ENCODE peak calls at places on chromosomes 11 and 22, in four cellular contexts. One of them, this sample, is unnamed.

GRCh38 chr11:66976048-66976467 is 954 bp downstream of the C11orf86 start:
- DNase-seq in NB4: peak
- DNase-seq in pancreas: no peak
- DNase-seq in A549: peak
- DNase-seq in this sample: peak

GRCh38 chr11:72223615-72224586 is 666 bp upstream of the INPPL1 start:
- DNase-seq in A549: peak
- DNase-seq in NB4: peak
- DNase-seq in pancreas: no peak
- DNase-seq in this sample: peak

GRCh38 chr22:49973018-49973965 is 12.7 kb downstream of the PIM3 start:
- DNase-seq in A549: peak
- DNase-seq in pancreas: no peak
- DNase-seq in NB4: peak
- DNase-seq in this sample: no peak

GRCh38 chr11:23991140-23991539 is 505.7 kb upstream of the LUZP2 start:
- DNase-seq in A549: no peak
- DNase-seq in pancreas: no peak
- DNase-seq in NB4: no peak
- DNase-seq in this sample: no peak

GRCh38 chr11:3058753-3059664 is 1.8 kb upstream of the CARS1 start:
- DNase-seq in A549: peak
- DNase-seq in pancreas: no peak
- DNase-seq in NB4: no peak
- DNase-seq in this sample: no peak

GRCh38 chr22:24806663-24807001 is 621 bp downstream of the SGSM1 start:
- DNase-seq in NB4: no peak
- DNase-seq in pancreas: no peak
- DNase-seq in A549: no peak
- DNase-seq in this sample: no peak

GRCh38 chr22:40043086-40043485 is 48.3 kb downstream of the FAM83F start:
- DNase-seq in pancreas: peak
- DNase-seq in A549: no peak
- DNase-seq in NB4: no peak
- DNase-seq in this sample: no peak

GRCh38 chr22:19719055-19719482 is 4.3 kb upstream of the GP1BB start:
- DNase-seq in pancreas: no peak
- DNase-seq in A549: no peak
- DNase-seq in NB4: peak
- DNase-seq in this sample: no peak

GRCh38 chr11:45994421-45995341 is 72.2 kb downstream of the LARGE2 start:
- DNase-seq in pancreas: no peak
- DNase-seq in A549: no peak
- DNase-seq in NB4: peak
- DNase-seq in this sample: no peak
- TF ChIP-seq CTCF in pancreas: no peak
- TF ChIP-seq CTCF in A549: no peak
- TF ChIP-seq CTCF in NB4: no peak
- TF ChIP-seq CTCF in this sample: no peak

GRCh38 chr11:8087185-8087584 is 6.2 kb downstream of the TUB start:
- DNase-seq in NB4: no peak
- DNase-seq in A549: peak
- DNase-seq in pancreas: no peak
- DNase-seq in this sample: no peak
- TF ChIP-seq CTCF in NB4: peak
- TF ChIP-seq CTCF in A549: peak
- TF ChIP-seq CTCF in pancreas: no peak
- TF ChIP-seq CTCF in this sample: no peak

GRCh38 chr11:65538915-65539374 is 14.1 kb downstream of the SCYL1 start:
- DNase-seq in NB4: no peak
- DNase-seq in A549: no peak
- DNase-seq in pancreas: no peak
- DNase-seq in this sample: peak

GRCh38 chr11:65542738-65543390 is 15.3 kb downstream of the LTBP3 start:
- DNase-seq in NB4: no peak
- DNase-seq in pancreas: no peak
- DNase-seq in A549: no peak
- DNase-seq in this sample: no peak

GRCh38 chr11:65540290-65541092 is 15.6 kb downstream of the SCYL1 start:
- DNase-seq in A549: peak
- DNase-seq in NB4: peak
- DNase-seq in pancreas: peak
- DNase-seq in this sample: peak

GRCh38 chr11:65539401-65540289 is 14.8 kb downstream of the SCYL1 start:
- DNase-seq in pancreas: peak
- DNase-seq in A549: no peak
- DNase-seq in NB4: no peak
- DNase-seq in this sample: peak

DNA sequence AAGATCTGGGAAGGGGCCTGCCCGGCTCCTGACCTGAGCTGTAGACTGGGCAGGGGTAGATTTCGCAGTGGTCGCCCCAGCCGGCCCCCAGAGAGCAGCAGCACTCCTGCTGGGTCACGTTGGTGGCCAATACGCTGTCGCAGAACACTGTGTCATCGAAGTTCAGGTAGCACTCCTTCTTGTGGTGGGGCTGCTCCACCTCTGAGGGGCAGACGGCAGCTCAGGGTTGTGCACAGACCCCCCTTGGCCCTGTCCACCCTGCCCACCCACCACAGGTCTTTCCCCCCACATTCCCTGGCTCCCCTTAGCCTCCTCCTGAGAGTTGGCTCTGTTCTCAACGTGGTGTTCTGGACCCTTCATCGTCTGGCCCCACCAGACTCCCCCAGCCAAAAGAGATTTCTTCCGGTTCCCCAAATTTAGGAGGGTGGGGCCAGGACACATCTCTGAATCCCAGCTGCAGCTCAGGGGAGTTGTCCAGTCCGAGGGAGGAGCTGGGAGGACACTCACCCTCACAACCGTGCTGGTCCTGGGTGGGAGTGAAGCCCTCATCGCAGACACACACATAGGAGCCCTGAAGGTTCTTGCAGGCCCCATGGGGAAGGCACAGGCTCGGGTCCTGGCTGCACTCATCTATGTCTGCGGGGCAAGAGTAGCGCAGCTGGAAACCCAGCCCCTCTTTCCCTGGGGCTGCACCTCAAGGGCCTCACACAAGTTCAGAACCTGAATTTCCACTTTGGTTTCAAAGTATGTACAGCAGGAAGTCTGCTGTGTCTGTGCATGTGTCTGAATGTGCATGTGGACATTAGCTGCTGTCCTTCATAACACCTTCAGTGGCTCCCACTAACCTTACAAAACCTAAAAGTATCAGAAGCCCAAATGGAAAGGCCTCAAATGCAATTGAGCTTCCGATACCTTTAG is 16.5 kb downstream of the SCYL1 start:
- DNase-seq in pancreas: no peak
- DNase-seq in A549: no peak
- DNase-seq in NB4: no peak
- DNase-seq in this sample: no peak
- TF ChIP-seq CTCF in pancreas: no peak
- TF ChIP-seq CTCF in A549: no peak
- TF ChIP-seq CTCF in NB4: no peak
- TF ChIP-seq CTCF in this sample: no peak

GRCh38 chr11:92022499-92022898 is 202.1 kb upstream of the FAT3 start:
- DNase-seq in NB4: no peak
- DNase-seq in pancreas: no peak
- DNase-seq in A549: no peak
- DNase-seq in this sample: no peak
- TF ChIP-seq CTCF in NB4: no peak
- TF ChIP-seq CTCF in pancreas: no peak
- TF ChIP-seq CTCF in A549: no peak
- TF ChIP-seq CTCF in this sample: no peak

GRCh38 chr11:69843529-69843921 is 24.3 kb upstream of the FGF3 start:
- DNase-seq in NB4: no peak
- DNase-seq in A549: no peak
- DNase-seq in pancreas: no peak
- DNase-seq in this sample: no peak

GRCh38 chr11:69840371-69841169 is 21.4 kb upstream of the FGF3 start:
- DNase-seq in pancreas: peak
- DNase-seq in A549: no peak
- DNase-seq in NB4: no peak
- DNase-seq in this sample: no peak

GRCh38 chr11:69841170-69841858 is 22.1 kb upstream of the FGF3 start:
- DNase-seq in pancreas: no peak
- DNase-seq in NB4: no peak
- DNase-seq in A549: no peak
- DNase-seq in this sample: no peak

GRCh38 chr11:69842746-69843528 is 23.7 kb upstream of the FGF3 start:
- DNase-seq in pancreas: no peak
- DNase-seq in NB4: no peak
- DNase-seq in A549: no peak
- DNase-seq in this sample: no peak

GRCh38 chr11:69841859-69842698 is 22.9 kb upstream of the FGF3 start:
- DNase-seq in A549: peak
- DNase-seq in NB4: peak
- DNase-seq in pancreas: no peak
- DNase-seq in this sample: no peak
- TF ChIP-seq CTCF in A549: peak
- TF ChIP-seq CTCF in NB4: peak
- TF ChIP-seq CTCF in pancreas: no peak
- TF ChIP-seq CTCF in this sample: peak

GRCh38 chr11:11640152-11640551 is 18.3 kb upstream of the GALNT18 start:
- DNase-seq in pancreas: no peak
- DNase-seq in A549: no peak
- DNase-seq in NB4: no peak
- DNase-seq in this sample: no peak
- TF ChIP-seq CTCF in pancreas: no peak
- TF ChIP-seq CTCF in A549: no peak
- TF ChIP-seq CTCF in NB4: no peak
- TF ChIP-seq CTCF in this sample: no peak

GRCh38 chr22:38074181-38075104 is 9.5 kb downstream of the SLC16A8 start:
- DNase-seq in A549: no peak
- DNase-seq in pancreas: no peak
- DNase-seq in NB4: no peak
- DNase-seq in this sample: no peak
- TF ChIP-seq CTCF in A549: no peak
- TF ChIP-seq CTCF in pancreas: no peak
- TF ChIP-seq CTCF in NB4: no peak
- TF ChIP-seq CTCF in this sample: peak

GRCh38 chr11:32279672-32280071 is 155.7 kb downstream of the WT1 start:
- DNase-seq in NB4: no peak
- DNase-seq in A549: no peak
- DNase-seq in pancreas: no peak
- DNase-seq in this sample: no peak
- TF ChIP-seq CTCF in NB4: peak
- TF ChIP-seq CTCF in A549: no peak
- TF ChIP-seq CTCF in pancreas: no peak
- TF ChIP-seq CTCF in this sample: peak

DNA sequence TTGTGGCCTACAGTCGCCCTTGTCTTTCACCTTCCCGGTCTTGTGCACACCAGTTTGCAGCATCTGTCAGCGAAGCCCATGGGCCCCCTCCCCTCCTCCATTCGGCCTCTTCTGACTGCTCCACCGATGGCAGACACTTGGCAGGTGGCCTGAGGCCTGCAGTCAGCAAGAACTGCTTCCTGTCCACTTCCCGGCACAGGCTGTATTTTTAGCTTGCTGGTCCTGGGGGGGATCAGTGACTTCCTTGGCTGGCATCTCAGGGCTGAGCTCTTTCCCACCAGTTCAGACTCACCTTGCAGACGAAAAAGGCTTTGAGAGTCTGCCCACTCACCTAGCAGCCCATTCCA is 106.4 kb downstream of the SYN3 start:
- DNase-seq in NB4: no peak
- DNase-seq in pancreas: no peak
- DNase-seq in A549: no peak
- DNase-seq in this sample: no peak
- TF ChIP-seq CTCF in NB4: no peak
- TF ChIP-seq CTCF in pancreas: no peak
- TF ChIP-seq CTCF in A549: no peak
- TF ChIP-seq CTCF in this sample: no peak

DNA sequence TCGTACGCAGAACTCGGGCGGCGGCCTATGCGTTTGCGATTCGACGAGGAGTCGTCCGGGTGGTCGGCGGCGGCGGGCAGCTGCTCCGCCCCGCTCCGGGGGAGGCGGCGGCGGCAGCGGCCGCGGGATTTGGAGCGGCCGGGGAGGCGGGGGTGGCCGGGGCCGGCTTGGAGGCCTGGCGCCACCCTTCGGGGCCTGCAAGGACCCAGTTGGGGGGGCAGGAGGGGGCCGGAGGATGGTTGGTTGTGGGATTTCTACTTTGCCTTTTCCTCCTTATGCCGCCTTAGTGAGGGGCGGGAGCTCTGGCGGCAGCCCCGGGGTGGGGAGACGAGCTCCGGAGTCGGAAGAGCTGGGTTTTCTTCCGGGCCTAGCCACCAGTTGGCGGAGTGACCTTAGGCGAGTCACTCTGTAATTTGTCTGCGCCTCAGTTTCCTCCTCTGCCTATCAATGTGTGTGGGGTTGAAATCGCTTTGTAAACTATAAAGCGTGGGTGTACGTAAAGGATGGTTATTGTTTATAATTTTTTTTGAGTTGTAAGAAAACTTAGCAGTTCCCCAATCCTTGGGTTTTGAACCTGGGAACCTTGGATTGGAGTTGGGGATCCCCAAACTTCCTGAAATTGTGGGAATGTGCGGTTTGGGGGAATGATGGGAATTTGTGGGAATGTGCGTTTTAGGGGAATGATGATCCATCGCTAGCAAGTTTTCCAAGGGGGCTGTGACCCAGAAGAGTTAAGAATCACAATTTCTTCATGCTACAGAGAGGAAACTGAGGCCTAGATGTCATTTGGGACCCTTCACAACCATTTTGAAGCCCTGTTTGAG is 679 bp downstream of the TUG1 start:
- DNase-seq in NB4: peak
- DNase-seq in A549: peak
- DNase-seq in pancreas: no peak
- DNase-seq in this sample: no peak
- TF ChIP-seq CTCF in NB4: no peak
- TF ChIP-seq CTCF in A549: peak
- TF ChIP-seq CTCF in pancreas: no peak
- TF ChIP-seq CTCF in this sample: no peak